ENCODE peak calls at places on chromosomes 2 and 18, in four cellular contexts. B is thoracic aorta, J is esophagus squamous epithelium, Y is lower leg skin. Z is an unnamed sample.

GRCh38 chr2:218022851-218023530 is 20.2 kb upstream of the TNS1 start:
- DNase-seq in B (no peak), Y (no peak), J (no peak), Z (no peak)

GRCh38 chr2:166375736-166376487 is at the start of gene SCN9A:
- DNase-seq in J (no peak), B (peak; percentile 2), Y (peak; percentile 18), Z (peak; percentile 86)

GRCh38 chr2:69159988-69160387 is 147.0 kb downstream of the ANTXR1 start:
- DNase-seq in J (no peak), Y (no peak), B (no peak), Z (no peak)

GRCh38 chr18:74375999-74376398 is 60.4 kb downstream of the C18orf63 start:
- DNase-seq in J (no peak), Y (no peak), B (no peak), Z (no peak)

GRCh38 chr2:218418717-218419458 is at the start of gene VIL1:
- DNase-seq in B (no peak), Y (no peak), J (no peak), Z (no peak)

GRCh38 chr2:85216051-85216431 is 82.8 kb downstream of the TCF7L1 start:
- DNase-seq in B (no peak), J (no peak), Y (no peak), Z (no peak)

GRCh38 chr2:72137498-72138010 is 10.1 kb downstream of the CYP26B1 start:
- DNase-seq in J (no peak), Y (no peak), B (no peak), Z (peak; percentile 68)

GRCh38 chr2:17543848-17544645 is 3.6 kb downstream of the VSNL1 start:
- DNase-seq in Y (no peak), B (no peak), J (no peak), Z (no peak)

GRCh38 chr2:3066831-3067230 is 310.8 kb downstream of the EIPR1 start:
- DNase-seq in B (no peak), Y (no peak), J (no peak), Z (no peak)

GRCh38 chr2:15943914-15944313 is 3.6 kb downstream of the MYCN start:
- DNase-seq in B (no peak), Y (no peak), J (no peak), Z (no peak)

GRCh38 chr18:9933865-9934264 is 20.0 kb downstream of the VAPA start:
- DNase-seq in Y (no peak), B (no peak), J (no peak), Z (no peak)

GRCh38 chr2:70133521-70134348 is 46.5 kb downstream of the PCBP1 start:
- DNase-seq in Y (no peak), J (no peak), B (no peak), Z (no peak)

GRCh38 chr2:126719191-126720030 is 63.5 kb downstream of the GYPC start:
- DNase-seq in J (no peak), Y (no peak), B (no peak), Z (no peak)

GRCh38 chr2:73937899-73938298 is 11.2 kb downstream of the DGUOK start:
- DNase-seq in B (no peak), J (no peak), Y (no peak), Z (no peak)

GRCh38 chr2:55842009-55842408 is 81.6 kb downstream of the EFEMP1 start:
- DNase-seq in B (no peak), Y (no peak), J (no peak), Z (no peak)

GRCh38 chr2:8193686-8194615 is 487.9 kb upstream of the ID2 start:
- DNase-seq in B (no peak), J (no peak), Y (no peak), Z (no peak)

GRCh38 chr2:128362889-128363228 is 44.2 kb upstream of the HS6ST1 start:
- DNase-seq in Y (no peak), B (peak; percentile 21), J (no peak), Z (no peak)

GRCh38 chr2:139033300-139033699 is 253.1 kb upstream of the NXPH2 start:
- DNase-seq in B (no peak), J (no peak), Y (no peak), Z (no peak)

GRCh38 chr2:139034064-139034463 is 253.9 kb upstream of the NXPH2 start:
- DNase-seq in B (no peak), Y (no peak), J (no peak), Z (no peak)

GRCh38 chr2:139031722-139032121 is 251.5 kb upstream of the NXPH2 start:
- DNase-seq in Y (no peak), B (no peak), J (no peak), Z (peak; percentile 69)
- TF ChIP-seq CTCF in Y (no peak), B (no peak), J (no peak), Z (peak; percentile 35)

DNA sequence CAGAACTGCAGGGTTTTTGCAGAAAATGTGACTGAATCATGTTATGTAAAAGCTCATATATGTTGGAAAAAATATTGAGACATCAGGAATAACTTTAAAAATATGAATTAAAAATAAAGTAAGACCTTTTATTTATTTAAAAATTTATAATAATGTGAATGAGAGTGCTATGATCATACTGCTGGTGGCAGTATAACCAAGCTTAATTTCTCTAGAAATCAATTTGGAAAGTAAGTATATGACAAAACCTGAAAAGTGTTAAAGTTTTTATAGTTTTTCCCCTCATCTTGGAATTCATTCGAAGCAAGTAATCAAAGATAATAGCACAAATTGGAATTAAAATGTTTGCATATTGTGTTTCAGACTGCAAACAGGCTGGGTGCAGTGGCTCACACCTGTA is 7.5 kb downstream of the SLC39A10 start:
- DNase-seq in J (no peak), B (no peak), Y (no peak), Z (no peak)
- TF ChIP-seq CTCF in J (no peak), B (no peak), Y (no peak), Z (no peak)

GRCh38 chr2:233772583-233772982 is 5.5 kb upstream of the MROH2A start:
- DNase-seq in Y (no peak), B (no peak), J (no peak), Z (no peak)

GRCh38 chr2:233772153-233772552 is 6.0 kb upstream of the MROH2A start:
- DNase-seq in B (no peak), J (no peak), Y (no peak), Z (no peak)

GRCh38 chr2:233773854-233774253 is 4.3 kb upstream of the MROH2A start:
- DNase-seq in Y (no peak), B (no peak), J (no peak), Z (no peak)

GRCh38 chr2:233778030-233778429 is at the start of gene MROH2A:
- DNase-seq in B (no peak), Y (no peak), J (no peak), Z (no peak)

DNA sequence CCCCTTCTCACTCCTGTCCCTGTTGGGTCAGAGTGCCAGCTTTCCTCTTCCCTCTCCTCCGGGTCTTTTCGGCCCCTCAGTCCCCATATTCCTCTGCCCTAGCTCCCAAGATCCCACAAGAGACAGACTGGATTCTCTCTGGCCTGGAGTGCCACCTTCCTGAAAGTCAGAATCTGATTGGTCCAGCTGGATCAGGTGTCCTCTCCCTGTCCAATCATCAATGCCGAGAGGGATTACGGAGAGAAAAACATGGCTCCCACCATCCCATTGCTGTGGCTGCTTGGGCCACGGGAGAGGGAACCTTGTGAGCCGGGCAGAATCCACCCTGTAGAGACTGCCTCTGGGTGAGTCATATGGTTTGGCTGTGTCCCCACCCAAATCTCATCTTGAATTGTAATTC is 2.7 kb upstream of the MROH2A start:
- DNase-seq in J (no peak), Y (no peak), B (no peak), Z (no peak)
- TF ChIP-seq CTCF in J (no peak), Y (no peak), B (no peak), Z (no peak)

GRCh38 chr18:56645415-56646016 is 5.6 kb upstream of the WDR7 start:
- DNase-seq in J (no peak), Y (no peak), B (no peak), Z (peak; percentile 43)
- TF ChIP-seq CTCF in J (peak; percentile 27), Y (no peak), B (no peak), Z (peak; percentile 50)

Z was measured in MM.1S.